ENCODE peak calls at places on chromosomes 7 and 10, in five cellular contexts. N is A549, L is HepG2, I is IMR-90, D is K562. A is an unnamed sample.

GRCh38 chr10:90276894-90277447 is 575.6 kb downstream of the KIF20B start:
- DNase-seq in N (no peak), L (no peak), I (no peak), D (no peak), A (no peak)

GRCh38 chr7:106110885-106111670 is 1.0 kb downstream of the SYPL1 start:
- DNase-seq in D (no peak), N (no peak), L (no peak), I (no peak), A (no peak)

GRCh38 chr7:139680676-139681462 is 96.9 kb downstream of the HIPK2 start:
- DNase-seq in D (peak), I (peak), N (peak), L (no peak), A (no peak)

GRCh38 chr7:87505122-87505521 is 29.6 kb upstream of the ABCB4 start:
- DNase-seq in N (no peak), I (peak), D (no peak), L (no peak), A (no peak)

GRCh38 chr7:94630855-94631254 is 25.1 kb downstream of the SGCE start:
- DNase-seq in L (peak), N (no peak), D (no peak), I (no peak), A (no peak)

GRCh38 chr10:112565434-112566053 is 118.5 kb downstream of the VTI1A start:
- DNase-seq in D (peak), N (peak), I (peak), L (peak), A (peak)

GRCh38 chr7:155731375-155731774 is 80.9 kb downstream of the SHH start:
- DNase-seq in I (no peak), D (no peak), L (no peak), N (no peak), A (no peak)

GRCh38 chr10:31146496-31147219 is 115.0 kb upstream of the ZNF438 start:
- DNase-seq in L (no peak), I (peak), N (peak), D (no peak), A (no peak)

GRCh38 chr7:135704074-135704473 is 23.9 kb downstream of the SLC13A4 start:
- DNase-seq in I (no peak), N (no peak), L (no peak), D (peak), A (no peak)

GRCh38 chr10:91197044-91197651 is 23.3 kb upstream of the PCGF5 start:
- DNase-seq in L (no peak), D (no peak), N (no peak), I (peak), A (no peak)

GRCh38 chr10:97575101-97575668 is 2.6 kb downstream of the ANKRD2 start:
- DNase-seq in I (no peak), D (no peak), N (peak), L (no peak), A (no peak)

GRCh38 chr10:77846718-77847311 is 79.7 kb downstream of the DLG5 start:
- DNase-seq in L (peak), N (peak), D (peak), I (peak), A (peak)

GRCh38 chr10:124469956-124470484 is 8.4 kb downstream of the LHPP start:
- DNase-seq in I (no peak), D (no peak), L (no peak), N (no peak), A (peak)

DNA sequence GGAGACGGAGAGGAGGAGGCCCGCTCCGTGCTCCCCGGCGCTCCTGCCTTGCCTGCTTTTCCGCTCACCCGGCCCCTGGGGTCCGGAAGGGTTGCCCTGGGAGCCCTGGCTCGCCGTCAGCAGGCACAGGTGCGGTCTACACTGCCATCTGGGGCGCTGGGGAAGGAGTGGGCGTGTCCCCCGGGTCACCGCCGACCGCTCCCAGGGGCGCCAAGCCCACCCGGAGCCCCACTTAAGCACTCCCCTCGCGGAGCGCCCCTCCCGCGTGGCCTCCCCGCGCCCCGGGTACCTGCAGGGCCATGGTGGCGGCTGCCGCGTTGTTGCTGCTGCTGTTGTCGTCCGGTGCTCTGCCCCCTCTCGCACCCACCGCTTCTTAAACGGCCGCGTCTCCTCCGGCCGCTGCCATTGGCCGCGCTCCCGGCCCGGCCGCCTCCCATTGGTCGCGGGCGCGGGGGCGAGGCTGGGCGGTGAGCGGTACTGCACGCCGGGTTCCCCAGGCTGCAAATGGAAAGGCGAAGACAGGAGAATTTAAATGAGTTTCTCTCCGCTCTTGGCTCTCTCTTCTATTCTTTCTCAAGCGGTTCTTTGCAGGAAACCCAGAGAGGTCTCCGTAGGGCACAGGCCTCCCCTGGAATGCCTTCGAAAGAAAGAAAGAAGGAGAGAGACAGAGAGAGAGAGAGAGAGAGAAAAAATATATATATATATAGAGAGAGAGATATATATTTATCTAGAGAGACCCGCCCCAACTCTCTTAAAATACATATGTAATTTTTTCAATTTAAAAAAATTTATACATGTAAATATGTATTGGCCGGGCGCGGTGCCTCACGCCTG is at the start of gene ACBD7:
- DNase-seq in L (peak), D (peak), N (peak), I (peak), A (peak)
- TF ChIP-seq MAFK in L (no peak), D (no peak), N (no peak), I (no peak), A (no peak)

DNA sequence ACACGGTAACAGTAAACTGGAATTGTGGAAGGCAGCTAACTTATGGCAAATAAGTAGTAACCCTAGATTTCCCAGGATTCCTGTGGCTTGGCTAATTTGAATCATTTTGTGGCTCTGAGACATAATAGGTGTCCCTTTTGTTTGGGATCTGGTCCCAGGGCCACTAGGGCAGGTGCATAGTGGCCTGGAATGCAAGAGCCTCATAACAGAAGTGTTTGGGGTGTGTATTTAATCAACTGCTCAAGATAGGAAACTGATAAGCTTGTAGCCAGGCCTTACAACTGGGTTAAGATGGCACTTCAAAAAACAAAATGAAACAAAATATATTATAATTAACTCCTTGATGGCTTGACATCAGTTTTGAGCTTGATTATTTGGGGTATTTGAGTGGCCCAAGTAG is 541.8 kb downstream of the ETV1 start:
- DNase-seq in N (no peak), L (no peak), D (no peak), I (no peak), A (no peak)
- TF ChIP-seq MAFK in N (no peak), L (no peak), D (no peak), I (no peak), A (no peak)

DNA sequence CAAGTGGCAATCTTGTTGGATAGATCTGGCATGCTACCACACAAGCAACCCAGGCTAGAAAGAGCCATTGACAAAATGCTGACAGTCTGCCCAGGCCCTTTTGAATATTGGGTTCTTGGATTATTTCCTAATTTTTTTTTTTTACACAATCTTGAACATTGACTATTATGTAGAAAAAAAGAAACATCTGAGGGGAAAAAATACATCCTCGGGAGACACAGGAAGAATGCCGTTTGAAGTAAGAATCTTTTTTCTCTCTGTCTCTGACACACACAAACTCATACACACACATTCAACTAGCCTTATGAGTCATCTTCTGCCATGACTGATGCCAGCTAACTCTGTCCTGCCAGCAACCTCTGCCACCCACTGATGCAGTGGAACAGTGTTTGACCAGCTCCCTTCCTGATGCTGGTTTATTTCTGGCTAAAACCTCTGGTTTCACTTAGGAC is 47.2 kb downstream of the SORBS1 start:
- DNase-seq in D (no peak), I (peak), N (peak), L (no peak), A (no peak)
- TF ChIP-seq MAFK in D (no peak), I (no peak), N (no peak), L (no peak), A (no peak)

DNA sequence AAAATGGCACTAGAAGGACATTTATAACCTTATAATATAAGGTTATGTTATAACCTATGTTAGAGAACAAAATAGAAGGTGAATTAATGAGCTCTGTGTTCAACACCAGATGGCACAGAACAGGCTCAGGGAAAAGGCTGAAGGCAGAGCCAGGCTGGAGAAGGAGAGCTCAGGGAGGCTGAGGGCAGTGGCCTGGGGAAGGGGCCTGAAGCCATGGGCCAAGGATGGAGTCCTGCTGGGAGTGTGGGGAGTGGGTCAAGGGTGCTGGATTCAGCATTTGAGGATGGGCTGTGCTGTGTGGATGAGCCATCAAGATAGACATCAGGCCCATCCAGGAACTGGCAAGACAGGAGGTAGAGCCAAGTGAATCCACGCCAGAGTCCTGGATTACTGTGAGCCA is 218.8 kb downstream of the ZNF248 start:
- DNase-seq in D (no peak), I (no peak), N (no peak), L (no peak), A (no peak)
- TF ChIP-seq MAFK in D (no peak), I (no peak), N (no peak), L (no peak), A (no peak)

DNA sequence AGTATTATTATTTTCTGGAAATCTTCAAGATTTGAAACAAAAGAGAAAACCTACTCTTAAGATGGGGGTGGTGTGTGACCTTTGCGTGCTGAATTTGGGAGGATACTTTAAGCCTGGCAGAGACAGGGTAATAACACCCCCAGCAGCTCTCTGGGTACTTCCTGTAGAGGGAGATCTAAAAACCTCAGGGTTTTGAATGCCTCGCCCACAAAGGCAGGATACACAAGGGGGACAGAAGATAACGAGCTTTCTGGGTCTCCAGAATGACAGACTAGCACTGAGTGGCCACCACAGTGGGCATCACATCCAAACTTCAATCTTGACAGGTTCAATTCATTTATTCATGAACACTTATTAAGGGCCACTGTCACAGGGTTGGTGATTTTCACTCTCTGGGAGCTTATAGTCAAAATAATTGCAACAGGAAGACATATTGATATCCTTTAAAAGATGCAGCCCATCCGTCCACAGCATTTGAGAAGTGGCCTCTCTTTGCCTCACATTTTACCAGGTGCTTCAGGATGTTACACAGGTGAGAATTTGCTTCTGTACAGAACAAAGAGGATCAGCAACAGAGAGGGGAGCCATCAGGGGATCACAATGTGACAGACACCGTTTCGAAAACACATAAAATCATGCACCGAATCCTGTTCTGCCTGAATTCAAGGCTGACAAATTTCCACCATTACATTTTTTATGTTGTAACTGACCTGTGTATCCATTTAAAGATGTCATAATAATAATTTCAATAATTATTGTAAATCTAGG is 14.3 kb downstream of the CPA1 start:
- DNase-seq in D (no peak), L (no peak), N (no peak), I (no peak), A (no peak)
- TF ChIP-seq MAFK in D (no peak), L (no peak), N (no peak), I (no peak), A (no peak)

GRCh38 chr7:4737300-4737699 is 38.1 kb upstream of the AP5Z1 start:
- DNase-seq in D (no peak), I (no peak), L (no peak), N (no peak), A (no peak)

GRCh38 chr7:4730971-4731370 is 44.5 kb upstream of the AP5Z1 start:
- DNase-seq in I (no peak), D (no peak), L (no peak), N (no peak), A (no peak)

GRCh38 chr7:4734587-4735365 is 40.6 kb upstream of the AP5Z1 start:
- DNase-seq in N (no peak), D (no peak), I (no peak), L (no peak), A (no peak)

GRCh38 chr7:4731803-4732202 is 43.6 kb upstream of the AP5Z1 start:
- DNase-seq in L (no peak), I (no peak), D (no peak), N (no peak), A (no peak)

GRCh38 chr7:4733936-4734528 is 41.4 kb upstream of the AP5Z1 start:
- DNase-seq in N (no peak), D (no peak), L (no peak), I (no peak), A (no peak)
- TF ChIP-seq MAFK in N (no peak), D (no peak), L (no peak), I (no peak), A (no peak)

GRCh38 chr7:130875265-130875741 is 141.3 kb upstream of the KLF14 start:
- DNase-seq in N (peak), D (peak), I (peak), L (peak), A (peak)
- TF ChIP-seq MAFK in N (no peak), D (peak), I (no peak), L (no peak), A (no peak)

DNA sequence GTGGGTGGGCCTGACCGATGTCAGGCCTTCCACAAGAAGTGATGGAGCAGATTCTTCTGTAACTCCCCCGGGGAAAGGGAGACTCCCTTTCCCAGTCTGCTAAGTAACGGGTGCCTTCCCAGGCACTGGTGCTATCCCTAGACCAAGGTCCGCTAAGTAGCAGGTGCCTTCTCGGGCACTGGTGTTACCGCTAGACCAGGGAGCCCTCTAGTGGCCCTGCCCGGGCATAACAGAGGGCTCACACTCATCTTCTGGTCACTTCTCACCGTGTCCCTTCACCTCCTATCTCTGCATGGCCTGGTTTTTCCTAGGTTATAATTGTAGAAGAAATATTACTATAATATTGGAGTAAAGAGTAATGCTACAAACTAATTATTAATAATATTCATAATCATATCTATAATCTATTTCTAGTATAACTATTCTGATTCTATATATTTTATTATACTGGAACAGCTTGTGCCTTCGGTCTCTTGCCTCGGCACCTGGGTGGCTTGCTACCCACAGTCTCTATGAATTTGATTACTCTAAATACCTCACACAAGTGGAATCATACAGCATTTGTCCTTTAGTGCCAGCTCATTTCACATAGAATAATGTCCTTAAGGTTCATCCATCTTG is 1378.7 kb downstream of the XPNPEP1 start:
- DNase-seq in L (peak), I (peak), D (no peak), N (peak), A (peak)
- TF ChIP-seq MAFK in L (no peak), I (no peak), D (no peak), N (no peak), A (no peak)

DNA sequence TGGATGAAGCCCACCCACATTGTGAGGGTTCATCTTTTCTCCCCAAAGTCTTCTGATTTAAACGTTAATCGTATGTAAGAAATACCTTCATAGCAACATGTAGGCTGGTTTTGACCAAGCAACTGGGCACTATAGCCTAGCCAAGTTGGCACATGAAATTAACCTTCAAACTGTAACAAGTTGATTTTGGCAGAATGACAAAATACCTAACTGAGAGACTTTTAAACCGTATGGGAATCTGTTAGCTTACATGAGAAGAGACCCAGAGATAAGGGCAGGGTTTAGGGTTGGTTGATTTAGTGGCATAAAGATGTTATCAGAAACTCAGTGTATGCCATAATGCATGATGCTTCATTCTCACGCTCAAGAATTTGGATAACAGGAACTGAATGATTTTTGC is 69.5 kb downstream of the CDK13 start:
- DNase-seq in N (no peak), I (no peak), D (no peak), L (peak), A (no peak)
- TF ChIP-seq MAFK in N (no peak), I (no peak), D (no peak), L (no peak), A (no peak)

GRCh38 chr7:334618-335357 is 44.8 kb downstream of the FOXL3 start:
- DNase-seq in N (no peak), I (no peak), L (no peak), D (no peak), A (no peak)

GRCh38 chr7:333399-333776 is 43.4 kb downstream of the FOXL3 start:
- DNase-seq in L (peak), I (no peak), N (peak), D (no peak), A (no peak)

GRCh38 chr7:330554-331230 is 40.7 kb downstream of the FOXL3 start:
- DNase-seq in I (no peak), N (no peak), L (no peak), D (no peak), A (no peak)

GRCh38 chr7:332020-332517 is 42.1 kb downstream of the FOXL3 start:
- DNase-seq in I (no peak), N (no peak), D (no peak), L (no peak), A (no peak)

DNA sequence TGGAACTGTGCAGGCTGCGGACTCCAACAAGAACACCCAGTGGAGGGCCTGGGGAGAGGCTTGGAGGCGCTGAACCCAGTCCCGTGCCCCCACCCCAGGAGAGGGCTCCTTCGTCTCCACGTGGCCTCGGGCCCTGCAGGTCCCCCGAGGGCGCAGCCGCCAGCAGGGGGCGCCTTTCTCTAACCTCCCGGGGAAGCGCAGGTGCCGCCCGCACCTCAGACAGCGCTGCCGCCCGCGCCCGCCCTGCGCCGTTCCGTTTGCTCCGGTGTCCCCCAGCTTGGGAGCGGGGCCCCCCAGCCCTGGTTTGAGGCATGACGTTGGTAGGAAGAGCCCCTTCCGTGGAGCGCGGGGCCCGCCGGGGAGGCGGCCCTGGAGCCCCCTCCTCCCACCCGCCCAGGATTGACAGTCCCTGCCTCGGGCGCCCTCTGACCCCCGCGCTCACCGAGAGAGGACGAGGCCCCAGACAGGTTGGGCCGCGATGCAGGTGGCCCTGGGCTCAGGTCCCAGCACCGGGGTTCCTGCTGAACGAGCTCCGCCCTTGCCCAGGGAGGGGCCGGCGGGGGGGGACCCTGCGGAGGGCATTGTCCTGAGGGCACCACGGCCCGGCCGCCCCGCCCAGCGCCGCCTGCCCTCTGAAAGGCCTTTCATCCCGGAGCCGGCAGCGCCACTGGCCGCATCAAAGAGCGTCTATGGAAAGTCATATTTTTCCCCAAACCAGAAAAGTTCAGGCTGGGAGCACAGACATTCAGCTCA is 42.9 kb downstream of the FOXL3 start:
- DNase-seq in D (peak), I (peak), N (peak), L (peak), A (peak)
- TF ChIP-seq MAFK in D (no peak), I (no peak), N (no peak), L (no peak), A (no peak)